ENCODE peak calls at places on chromosomes 4 and X, in seven cellular contexts. B is transverse colon, G is cardiac muscle cell, J is fibroblast of lung, D is keratinocyte, Q is aorta, E is mesenchymal stem cell. A is an unnamed sample.

GRCh38 chr4:138910201-138910913 is 105.2 kb upstream of the NOCT start:
- DNase-seq in B (no peak), G (no peak), J (peak; percentile 69), D (no peak), Q (no peak), E (peak; percentile 90), A (no peak)

GRCh38 chr4:77669911-77670590 is 64.4 kb downstream of the CXCL13 start:
- DNase-seq in B (no peak), G (no peak), J (no peak), D (no peak), Q (no peak), E (no peak), A (no peak)

GRCh38 chr4:78806943-78807458 is 30.9 kb downstream of the BMP2K start:
- DNase-seq in B (no peak), G (no peak), J (no peak), D (no peak), Q (no peak), E (no peak), A (no peak)

GRCh38 chr4:110198472-110199419 is at the start of gene ELOVL6:
- DNase-seq in B (peak; percentile 66), G (peak; percentile 87), J (peak; percentile 78), D (no peak), Q (peak; percentile 85), E (peak; percentile 90), A (peak; percentile 15)

GRCh38 chrX:154412468-154412867 is 1.1 kb downstream of the TAFAZZIN start:
- DNase-seq in B (peak; percentile 54), G (no peak), J (no peak), D (no peak), Q (no peak), E (no peak), A (peak; percentile 63)

GRCh38 chr4:42396361-42397255 is 680 bp upstream of the SHISA3 start:
- DNase-seq in B (no peak), G (no peak), J (no peak), D (no peak), Q (no peak), E (peak; percentile 22), A (peak; percentile 6)

GRCh38 chr4:70734168-70734954 is 12.6 kb downstream of the RUFY3 start:
- DNase-seq in B (peak; percentile 26), G (peak; percentile 18), J (peak; percentile 60), D (no peak), Q (no peak), E (peak; percentile 58), A (peak; percentile 63)

GRCh38 chr4:124097447-124097846 is 615.1 kb downstream of the ANKRD50 start:
- DNase-seq in B (no peak), G (no peak), J (no peak), D (no peak), Q (no peak), E (peak; percentile 22), A (no peak)

GRCh38 chr4:118173956-118174355 is 139.7 kb downstream of the NDST3 start:
- DNase-seq in B (no peak), G (no peak), J (peak; percentile 74), D (no peak), Q (no peak), E (peak; percentile 86), A (no peak)

GRCh38 chr4:136750898-136751297 is 781.4 kb downstream of the PCDH18 start:
- DNase-seq in B (no peak), G (no peak), J (peak; percentile 2), D (no peak), Q (no peak), E (no peak), A (no peak)

GRCh38 chrX:154519389-154519788 is 3.4 kb upstream of the FAM3A start:
- DNase-seq in B (no peak), G (no peak), J (no peak), D (no peak), Q (no peak), E (no peak), A (no peak)

GRCh38 chr4:11801466-11802446 is 373.1 kb upstream of the HS3ST1 start:
- DNase-seq in B (no peak), G (no peak), J (no peak), D (no peak), Q (no peak), E (no peak), A (no peak)

GRCh38 chr4:140851032-140851636 is 94.9 kb upstream of the TBC1D9 start:
- DNase-seq in B (peak; percentile 42), G (peak; percentile 73), J (peak; percentile 43), D (peak; percentile 23), Q (no peak), E (peak; percentile 69), A (peak; percentile 7)

GRCh38 chrX:75365243-75365975 is 91.5 kb downstream of the UPRT start:
- DNase-seq in B (no peak), G (no peak), J (peak; percentile 35), D (no peak), Q (no peak), E (no peak), A (no peak)

GRCh38 chr4:6517171-6517570 is 44.8 kb upstream of the PPP2R2C start:
- DNase-seq in B (no peak), G (no peak), J (no peak), D (no peak), Q (no peak), E (no peak), A (no peak)

GRCh38 chr4:127001898-127002297 is 630.9 kb upstream of the INTU start:
- DNase-seq in B (no peak), G (no peak), J (no peak), D (no peak), Q (no peak), E (no peak), A (no peak)

GRCh38 chr4:740656-741282 is 35.1 kb downstream of the PCGF3 start:
- DNase-seq in B (no peak), G (no peak), J (peak; percentile 48), D (no peak), Q (no peak), E (peak; percentile 90), A (no peak)

GRCh38 chr4:112523008-112523440 is 7.0 kb upstream of the NEUROG2 start:
- DNase-seq in B (peak; percentile 31), G (peak; percentile 68), J (peak; percentile 57), D (no peak), Q (no peak), E (peak; percentile 33), A (no peak)

GRCh38 chrX:12469296-12469695 is 321.9 kb upstream of the PRPS2 start:
- DNase-seq in B (no peak), G (no peak), J (peak; percentile 15), D (no peak), Q (no peak), E (no peak), A (no peak)

GRCh38 chr4:2220016-2220620 is 21.8 kb downstream of the HAUS3 start:
- DNase-seq in B (peak; percentile 75), G (peak; percentile 89), J (peak; percentile 54), D (peak; percentile 13), Q (peak; percentile 87), E (peak; percentile 76), A (peak; percentile 76)
- H3K27ac ChIP-seq in B (no peak overlapping the region), G (peak overlapping the region; percentile 24), J (no peak overlapping the region), D (no peak overlapping the region), Q (no peak overlapping the region), E (no peak overlapping the region), A (no peak overlapping the region)

GRCh38 chrX:133085785-133086184 is 11.1 kb downstream of the USP26 start:
- DNase-seq in B (peak; percentile 44), G (no peak), J (no peak), D (peak; percentile 64), Q (no peak), E (no peak), A (no peak)
- H3K4me3 ChIP-seq in B (no peak overlapping the region), G (no peak overlapping the region), J (no peak overlapping the region), D (no peak overlapping the region), Q (no peak overlapping the region), E (no peak overlapping the region), A (no peak overlapping the region)

GRCh38 chr4:186702297-186702696 is 21.4 kb downstream of the FAT1 start:
- DNase-seq in B (no peak), G (no peak), J (no peak), D (no peak), Q (no peak), E (no peak), A (no peak)

GRCh38 chr4:186701273-186701672 is 22.4 kb downstream of the FAT1 start:
- DNase-seq in B (no peak), G (peak; percentile 80), J (peak; percentile 86), D (no peak), Q (no peak), E (peak; percentile 59), A (no peak)

GRCh38 chr4:186702940-186703339 is 20.7 kb downstream of the FAT1 start:
- DNase-seq in B (no peak), G (no peak), J (no peak), D (no peak), Q (no peak), E (no peak), A (no peak)

GRCh38 chr4:186700746-186701145 is 22.9 kb downstream of the FAT1 start:
- DNase-seq in B (no peak), G (no peak), J (peak; percentile 93), D (no peak), Q (peak; percentile 91), E (no peak), A (no peak)

GRCh38 chr4:186701788-186702187 is 21.9 kb downstream of the FAT1 start:
- DNase-seq in B (no peak), G (no peak), J (no peak), D (no peak), Q (no peak), E (no peak), A (no peak)
- H3K4me1 ChIP-seq in B (peaks cover 44% of the 10 kb centered on the region), G (peaks cover 31% of the 10 kb centered on the region), J (peaks cover 18% of the 10 kb centered on the region), D (peaks cover 24% of the 10 kb centered on the region), Q (peaks cover 14% of the 10 kb centered on the region), E (peaks cover 20% of the 10 kb centered on the region), A (no peaks in the 10 kb centered on the region)

GRCh38 chrX:115499112-115499805 is 61.7 kb upstream of the PLS3 start:
- DNase-seq in B (no peak), G (no peak), J (no peak), D (no peak), Q (no peak), E (peak; percentile 38), A (no peak)
- H3K27ac ChIP-seq in B (no peak overlapping the region), G (no peak overlapping the region), J (no peak overlapping the region), D (no peak overlapping the region), Q (no peak overlapping the region), E (no peak overlapping the region), A (no peak overlapping the region)